ENCODE peak calls at places on chromosomes 11 and 22, in ten cellular contexts. I, G, U, Z, Q, X, O, L, H and V are unnamed samples.

GRCh38 chr11:18669211-18669593 is 29.4 kb upstream of the TMEM86A start:
- DNase-seq in I (no peak), G (no peak), U (no peak), Z (no peak), Q (no peak), X (no peak), O (no peak), L (no peak), H (no peak), V (no peak)

GRCh38 chr22:30423296-30423958 is 2.1 kb upstream of the MTFP1 start:
- DNase-seq in I (no peak), G (peak), U (no peak), Z (peak), Q (no peak), X (peak), O (peak), L (peak), H (peak), V (no peak)

GRCh38 chr22:42296381-42296853 is 26.0 kb upstream of the TCF20 start:
- DNase-seq in I (no peak), G (no peak), U (no peak), Z (no peak), Q (no peak), X (no peak), O (peak), L (no peak), H (no peak), V (no peak)

GRCh38 chr22:21775061-21775460 is 39.5 kb upstream of the YPEL1 start:
- DNase-seq in I (no peak), G (no peak), U (peak), Z (no peak), Q (no peak), X (no peak), O (no peak), L (no peak), H (no peak), V (peak)

GRCh38 chr11:69474736-69475135 is 6.7 kb upstream of the LINC01488 start:
- DNase-seq in I (no peak), G (no peak), U (no peak), Z (no peak), Q (no peak), X (no peak), O (no peak), L (no peak), H (no peak), V (no peak)

GRCh38 chr11:95892892-95893570 is 30.9 kb downstream of the MTMR2 start:
- DNase-seq in I (no peak), G (peak), U (no peak), Z (no peak), Q (no peak), X (no peak), O (no peak), L (no peak), H (no peak), V (peak)

GRCh38 chr22:23080542-23081290 is 10.4 kb downstream of the GNAZ start:
- DNase-seq in I (no peak), G (no peak), U (no peak), Z (no peak), Q (no peak), X (no peak), O (no peak), L (no peak), H (no peak), V (no peak)

GRCh38 chr11:69497221-69497787 is 15.8 kb downstream of the LINC01488 start:
- DNase-seq in I (no peak), G (peak), U (peak), Z (peak), Q (peak), X (no peak), O (peak), L (peak), H (peak), V (peak)

GRCh38 chr22:42950281-42950680 is 64.7 kb downstream of the PACSIN2 start:
- DNase-seq in I (no peak), G (no peak), U (no peak), Z (no peak), Q (no peak), X (no peak), O (no peak), L (no peak), H (no peak), V (no peak)

GRCh38 chr11:79236541-79236971 is 204.3 kb downstream of the TENM4 start:
- DNase-seq in I (no peak), G (no peak), U (peak), Z (peak), Q (no peak), X (no peak), O (no peak), L (no peak), H (peak), V (peak)

GRCh38 chr11:43547411-43547718 is 133.2 kb upstream of the HSD17B12 start:
- DNase-seq in I (no peak), G (no peak), U (no peak), Z (no peak), Q (no peak), X (no peak), O (no peak), L (peak), H (no peak), V (peak)

GRCh38 chr11:450809-451451 is 851 bp downstream of the PTDSS2 start:
- DNase-seq in I (peak), G (peak), U (no peak), Z (no peak), Q (peak), X (peak), O (peak), L (peak), H (peak), V (peak)

GRCh38 chr11:69540118-69541000 is 58.9 kb downstream of the LINC01488 start:
- DNase-seq in I (no peak), G (no peak), U (no peak), Z (peak), Q (peak), X (peak), O (peak), L (peak), H (peak), V (peak)

GRCh38 chr22:26259510-26259909 is 90.2 kb downstream of the SEZ6L start:
- DNase-seq in I (no peak), G (no peak), U (no peak), Z (no peak), Q (peak), X (no peak), O (no peak), L (no peak), H (peak), V (peak)

GRCh38 chr11:21635359-21635758 is 557.5 kb upstream of the ANO5 start:
- DNase-seq in I (no peak), G (no peak), U (no peak), Z (no peak), Q (no peak), X (no peak), O (no peak), L (no peak), H (no peak), V (no peak)

GRCh38 chr11:26930518-26931247 is 63.2 kb upstream of the FIBIN start:
- DNase-seq in I (no peak), G (no peak), U (peak), Z (no peak), Q (no peak), X (peak), O (no peak), L (no peak), H (peak), V (no peak)

GRCh38 chr11:131684111-131685060 is 314.0 kb downstream of the NTM start:
- DNase-seq in I (no peak), G (no peak), U (no peak), Z (peak), Q (peak), X (no peak), O (no peak), L (no peak), H (no peak), V (no peak)

GRCh38 chr11:65109231-65110198 is 2.2 kb upstream of the TM7SF2 start:
- DNase-seq in I (no peak), G (no peak), U (no peak), Z (no peak), Q (no peak), X (no peak), O (no peak), L (no peak), H (no peak), V (no peak)

GRCh38 chr11:56994532-56994931 is 5.8 kb downstream of the OR5AK2 start:
- DNase-seq in I (no peak), G (no peak), U (no peak), Z (no peak), Q (no peak), X (no peak), O (no peak), L (no peak), H (no peak), V (no peak)

GRCh38 chr11:122209619-122210377 is 93.8 kb upstream of the BLID start:
- DNase-seq in I (no peak), G (no peak), U (peak), Z (peak), Q (no peak), X (no peak), O (peak), L (no peak), H (no peak), V (peak)

GRCh38 chr22:50018608-50019291 is 6.2 kb upstream of the IL17REL start:
- DNase-seq in I (no peak), G (no peak), U (no peak), Z (no peak), Q (no peak), X (no peak), O (no peak), L (no peak), H (no peak), V (no peak)

GRCh38 chr11:29293825-29294224 is 723.0 kb downstream of the KCNA4 start:
- DNase-seq in I (no peak), G (no peak), U (peak), Z (no peak), Q (no peak), X (no peak), O (no peak), L (no peak), H (no peak), V (no peak)

GRCh38 chr11:17651681-17652080 is 67.7 kb upstream of the MYOD1 start:
- DNase-seq in I (no peak), G (no peak), U (no peak), Z (no peak), Q (no peak), X (peak), O (no peak), L (no peak), H (no peak), V (no peak)

GRCh38 chr11:95074806-95075563 is 8.3 kb downstream of the SRSF8 start:
- DNase-seq in I (no peak), G (no peak), U (no peak), Z (peak), Q (no peak), X (no peak), O (no peak), L (peak), H (peak), V (no peak)

GRCh38 chr22:36238348-36239149 is 778 bp downstream of the APOL2 start:
- DNase-seq in I (no peak), G (no peak), U (no peak), Z (no peak), Q (no peak), X (no peak), O (no peak), L (no peak), H (peak), V (no peak)

GRCh38 chr22:21077884-21078508 is 32.2 kb downstream of the LRRC74B start:
- DNase-seq in I (no peak), G (no peak), U (no peak), Z (no peak), Q (no peak), X (no peak), O (no peak), L (no peak), H (no peak), V (no peak)

GRCh38 chr11:8192016-8192895 is 23.4 kb upstream of the RIC3 start:
- DNase-seq in I (peak), G (peak), U (peak), Z (no peak), Q (peak), X (peak), O (peak), L (no peak), H (peak), V (peak)

GRCh38 chr11:40188848-40189247 is 1270.6 kb downstream of the LRRC4C start:
- DNase-seq in I (no peak), G (no peak), U (no peak), Z (no peak), Q (no peak), X (peak), O (no peak), L (no peak), H (no peak), V (no peak)

GRCh38 chr11:124753624-124754023 is 1.6 kb upstream of the VSIG2 start:
- DNase-seq in I (no peak), G (no peak), U (no peak), Z (no peak), Q (no peak), X (no peak), O (no peak), L (no peak), H (no peak), V (no peak)

GRCh38 chr11:40879911-40880310 is 579.5 kb downstream of the LRRC4C start:
- DNase-seq in I (no peak), G (no peak), U (no peak), Z (no peak), Q (no peak), X (no peak), O (no peak), L (no peak), H (no peak), V (no peak)

GRCh38 chr11:113729456-113729855 is 23.3 kb upstream of the TMPRSS5 start:
- DNase-seq in I (no peak), G (no peak), U (no peak), Z (no peak), Q (no peak), X (peak), O (no peak), L (no peak), H (no peak), V (no peak)